ENCODE peak calls at places on chromosomes 7 and 10, in ten cellular contexts. A is aorta; L is lower lobe of right lung; J is suprapubic skin; Z is right lobe of liver; K is CD4-positive, alpha-beta T cell; S is tibial nerve; G is heart left ventricle; Q is uterus; B is heart right ventricle. Y is an unnamed sample.

GRCh38 chr10:90884414-90884813 is 12.6 kb downstream of the RPP30 start:
- DNase-seq in A (no peak), L (no peak), J (no peak), Z (no peak), K (no peak), S (no peak), G (no peak), Q (no peak), B (no peak), Y (no peak)

GRCh38 chr10:124060148-124060720 is 33.2 kb downstream of the CHST15 start:
- DNase-seq in A (peak), L (no peak), J (no peak), Z (no peak), K (no peak), S (no peak), G (no peak), Q (no peak), B (no peak), Y (no peak)

GRCh38 chr7:70886547-70886946 is 245.4 kb upstream of the GALNT17 start:
- DNase-seq in A (no peak), L (no peak), J (no peak), Z (no peak), K (no peak), S (no peak), G (no peak), Q (no peak), B (no peak), Y (no peak)

GRCh38 chr7:3302681-3303320 is 1.7 kb downstream of the SDK1 start:
- DNase-seq in A (no peak), L (no peak), J (no peak), Z (no peak), K (no peak), S (no peak), G (no peak), Q (no peak), B (no peak), Y (no peak)

GRCh38 chr7:100859856-100860255 is 7.3 kb upstream of the TRIP6 start:
- DNase-seq in A (no peak), L (no peak), J (no peak), Z (no peak), K (no peak), S (no peak), G (peak), Q (no peak), B (no peak), Y (no peak)

GRCh38 chr10:47047577-47048532 is 136.6 kb downstream of the PTPN20 start:
- DNase-seq in A (peak), L (peak), J (peak), Z (peak), K (peak), S (peak), G (peak), Q (peak), B (peak), Y (peak)

GRCh38 chr7:130632111-130632510 is 36.4 kb downstream of the COPG2 start:
- DNase-seq in A (no peak), L (no peak), J (no peak), Z (no peak), K (no peak), S (no peak), G (no peak), Q (no peak), B (no peak), Y (no peak)

GRCh38 chr10:119308556-119309422 is 101.4 kb downstream of the GRK5 start:
- DNase-seq in A (no peak), L (no peak), J (no peak), Z (no peak), K (no peak), S (no peak), G (peak), Q (no peak), B (no peak), Y (no peak)

GRCh38 chr10:59536576-59537014 is 173.1 kb downstream of the SLC16A9 start:
- DNase-seq in A (no peak), L (peak), J (no peak), Z (no peak), K (no peak), S (no peak), G (peak), Q (peak), B (peak), Y (no peak)

GRCh38 chr7:104054362-104054761 is 64.9 kb upstream of the RELN start:
- DNase-seq in A (no peak), L (no peak), J (no peak), Z (no peak), K (no peak), S (no peak), G (no peak), Q (no peak), B (no peak), Y (no peak)

GRCh38 chr10:5816170-5816569 is 2.9 kb upstream of the GDI2 start:
- DNase-seq in A (no peak), L (no peak), J (no peak), Z (no peak), K (no peak), S (no peak), G (no peak), Q (no peak), B (no peak), Y (no peak)

GRCh38 chr7:2894118-2894940 is 50.2 kb upstream of the GNA12 start:
- DNase-seq in A (no peak), L (no peak), J (no peak), Z (no peak), K (peak), S (no peak), G (no peak), Q (no peak), B (no peak), Y (no peak)

GRCh38 chr10:113021268-113022028 is 71.4 kb downstream of the TCF7L2 start:
- DNase-seq in A (no peak), L (no peak), J (no peak), Z (peak), K (no peak), S (no peak), G (no peak), Q (no peak), B (no peak), Y (no peak)

GRCh38 chr10:113020425-113020753 is 70.3 kb downstream of the TCF7L2 start:
- DNase-seq in A (no peak), L (no peak), J (no peak), Z (no peak), K (no peak), S (no peak), G (no peak), Q (no peak), B (no peak), Y (no peak)

GRCh38 chr10:113022265-113022664 is 72.2 kb downstream of the TCF7L2 start:
- DNase-seq in A (no peak), L (no peak), J (no peak), Z (no peak), K (no peak), S (no peak), G (no peak), Q (no peak), B (no peak), Y (no peak)

GRCh38 chr10:113019692-113020424 is 69.8 kb downstream of the TCF7L2 start:
- DNase-seq in A (no peak), L (no peak), J (no peak), Z (no peak), K (no peak), S (no peak), G (no peak), Q (no peak), B (no peak), Y (no peak)

GRCh38 chr10:113020838-113021237 is 70.8 kb downstream of the TCF7L2 start:
- DNase-seq in A (no peak), L (no peak), J (no peak), Z (peak), K (no peak), S (no peak), G (no peak), Q (no peak), B (no peak), Y (no peak)
- H3K27ac ChIP-seq in A (no peak), L (peak), J (peak), Z (peak), K (no peak), S (peak), G (no peak), Q (peak), B (no peak), Y (peak)

GRCh38 chr10:113916053-113916452 is 61.6 kb downstream of the NHLRC2 start:
- DNase-seq in A (no peak), L (no peak), J (no peak), Z (no peak), K (no peak), S (no peak), G (no peak), Q (no peak), B (no peak), Y (no peak)
- H3K27ac ChIP-seq in A (no peak), L (peak), J (no peak), Z (no peak), K (no peak), S (no peak), G (no peak), Q (no peak), B (no peak), Y (no peak)

GRCh38 chr10:86446987-86447386 is 74.6 kb downstream of the WAPL start:
- DNase-seq in A (no peak), L (no peak), J (no peak), Z (no peak), K (no peak), S (no peak), G (no peak), Q (no peak), B (no peak), Y (no peak)

GRCh38 chr10:86449926-86450558 is 71.5 kb downstream of the WAPL start:
- DNase-seq in A (no peak), L (no peak), J (no peak), Z (no peak), K (no peak), S (no peak), G (no peak), Q (no peak), B (no peak), Y (no peak)

GRCh38 chr10:86447422-86447821 is 74.2 kb downstream of the WAPL start:
- DNase-seq in A (no peak), L (no peak), J (no peak), Z (no peak), K (no peak), S (no peak), G (no peak), Q (no peak), B (no peak), Y (no peak)

GRCh38 chr10:86450806-86451603 is 70.6 kb downstream of the WAPL start:
- DNase-seq in A (no peak), L (no peak), J (no peak), Z (no peak), K (no peak), S (no peak), G (no peak), Q (no peak), B (no peak), Y (no peak)

GRCh38 chr10:86451604-86451960 is 70.0 kb downstream of the WAPL start:
- DNase-seq in A (no peak), L (no peak), J (no peak), Z (no peak), K (no peak), S (no peak), G (no peak), Q (no peak), B (no peak), Y (no peak)
- H3K27ac ChIP-seq in A (no peak), L (no peak), J (no peak), Z (no peak), K (no peak), S (no peak), G (no peak), Q (no peak), B (no peak), Y (no peak)

DNA sequence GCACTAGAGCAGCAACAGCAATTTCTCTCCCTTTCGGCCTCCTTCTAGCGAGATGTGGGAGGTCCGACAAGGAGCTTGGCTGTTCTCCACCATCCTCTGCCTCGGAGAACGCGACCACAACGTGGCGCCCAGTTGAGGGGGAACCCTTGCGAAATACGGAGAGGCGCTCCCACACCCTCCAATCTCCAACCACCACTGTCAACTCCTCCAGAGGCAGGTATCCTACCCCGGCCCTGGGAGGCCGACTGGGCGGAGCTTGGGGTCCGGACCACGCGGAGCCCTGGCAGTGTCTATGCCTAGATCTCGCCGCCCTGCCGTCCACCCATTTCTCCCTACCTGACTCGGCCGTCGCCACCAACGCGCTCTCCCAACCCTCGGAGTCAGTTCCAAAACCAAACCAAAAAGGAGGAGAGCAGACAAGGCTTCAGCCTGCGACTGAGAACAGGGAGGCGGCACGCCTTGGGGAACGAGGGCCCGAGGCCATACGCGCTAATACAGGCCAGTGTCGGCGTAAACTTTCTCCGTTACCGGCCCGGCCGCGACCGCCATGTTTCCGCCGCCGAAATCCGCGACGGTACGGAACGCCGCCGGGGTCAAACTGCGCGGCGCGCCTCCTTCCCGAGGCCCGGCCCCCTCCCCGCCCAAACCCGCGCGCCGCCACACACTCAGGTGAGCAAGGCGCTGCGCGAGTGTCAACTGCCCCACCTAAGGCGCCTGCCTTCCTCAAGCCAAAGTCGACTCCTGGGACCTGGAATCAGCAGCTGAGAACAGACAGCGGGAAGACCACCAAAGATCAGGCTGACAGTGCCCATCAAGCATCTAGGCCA is at the start of gene TMEM168:
- DNase-seq in A (peak), L (peak), J (peak), Z (peak), K (peak), S (peak), G (peak), Q (peak), B (peak), Y (peak)
- H3K27ac ChIP-seq in A (no peak), L (peak), J (peak), Z (peak), K (peak), S (peak), G (peak), Q (peak), B (peak), Y (peak)

GRCh38 chr10:52316005-52316404 is 1.9 kb downstream of the DKK1 start:
- DNase-seq in A (no peak), L (no peak), J (no peak), Z (no peak), K (no peak), S (no peak), G (no peak), Q (no peak), B (no peak), Y (no peak)
- H3K27ac ChIP-seq in A (no peak), L (no peak), J (no peak), Z (no peak), K (no peak), S (no peak), G (no peak), Q (no peak), B (no peak), Y (no peak)

DNA sequence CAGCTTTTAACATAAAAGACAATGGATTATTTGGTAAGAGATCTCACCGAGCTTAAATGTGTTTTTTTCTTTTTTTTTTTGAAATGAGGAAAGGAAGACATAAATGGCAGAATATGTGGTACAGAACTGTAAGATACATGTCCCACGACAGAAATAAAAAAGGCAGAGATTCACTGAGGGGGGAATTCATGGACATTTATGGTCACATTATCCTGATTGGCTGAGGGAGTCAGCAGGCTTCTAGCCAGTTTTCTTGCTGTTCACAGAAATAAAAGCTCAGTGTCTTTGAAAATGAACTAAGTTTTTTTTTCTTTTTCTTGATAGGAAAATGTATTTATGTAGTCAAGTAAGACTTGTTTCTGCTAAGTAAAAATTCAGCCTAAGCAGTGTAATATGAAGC is 8.2 kb upstream of the FAS start:
- DNase-seq in A (no peak), L (no peak), J (no peak), Z (no peak), K (no peak), S (no peak), G (no peak), Q (peak), B (no peak), Y (no peak)
- H3K27ac ChIP-seq in A (peak), L (no peak), J (no peak), Z (no peak), K (no peak), S (peak), G (peak), Q (peak), B (peak), Y (peak)

Y was measured in right atrium auricular region.